ENCODE peak calls at places on chromosomes 13 and 19, in six cellular contexts. R is breast epithelium; L is GM04504; N is stimulated activated CD4-positive, alpha-beta T cell treated with anti-CD3 and anti-CD28 coated beads, Interleukin-4, amount 100 ng/mL, for 1 hour; Y is osteoblast; O is mucosa of gallbladder. T is an unnamed sample.

GRCh38 chr19:17402982-17403855 is 2.2 kb downstream of the BST2 start:
- DNase-seq in R (no peak), L (no peak), N (peak), Y (peak), O (no peak), T (peak)

GRCh38 chr19:49151339-49152217 is 3.6 kb downstream of the HRC start:
- DNase-seq in R (peak), L (no peak), N (peak), Y (peak), O (peak), T (peak)

GRCh38 chr19:42079886-42080763 is 4.2 kb downstream of the ZNF574 start:
- DNase-seq in R (no peak), L (no peak), N (no peak), Y (peak), O (no peak), T (peak)

GRCh38 chr19:10552596-10553053 is 8.9 kb downstream of the ATG4D start:
- DNase-seq in R (no peak), L (no peak), N (peak), Y (peak), O (no peak), T (peak)

GRCh38 chr13:38661276-38661675 is 25.6 kb upstream of the FREM2 start:
- DNase-seq in R (no peak), L (no peak), N (no peak), Y (no peak), O (no peak), T (no peak)

GRCh38 chr19:50569023-50569697 is 925 bp upstream of the LRRC4B start:
- DNase-seq in R (no peak), L (no peak), N (no peak), Y (peak), O (no peak), T (peak)

GRCh38 chr13:43301341-43301969 is 278.1 kb downstream of the DNAJC15 start:
- DNase-seq in R (no peak), L (no peak), N (no peak), Y (no peak), O (no peak), T (no peak)

GRCh38 chr13:73656863-73657262 is 477.3 kb downstream of the KLF12 start:
- DNase-seq in R (no peak), L (no peak), N (no peak), Y (peak), O (no peak), T (no peak)